ENCODE peak calls at places on chromosomes 16 and 17, in ten cellular contexts. C is activated CD4-positive, alpha-beta T cell treated with anti-CD3 and anti-CD28 coated beads for 24 hours; U is kidney glomerular epithelial cell; Z is stimulated activated CD4-positive, alpha-beta T cell treated with anti-CD3 and anti-CD28 coated beads, Interleukin-1b, Interleukin-23, amount 100 ng/mL, for 48 hours; G is MG63; F is HS-5; E is GOT3; H is mucosa of gallbladder; X is EL; B is stimulated activated effector memory CD8-positive, alpha-beta T cell treated with anti-CD3 and anti-CD28 coated beads, Interleukin-12 subunit alpha, Interleukin-12 subunit beta, amount 100 ng/mL, for 72 hours. S is an unnamed sample.
A peak's percentile ranks its signal among the peaks of the same experiment; 100 is the strongest.

GRCh38 chr17:80826955-80827645 is 164.5 kb upstream of the CHMP6 start:
- DNase-seq in G (peak; percentile 98), U (peak; percentile 2), F (peak; percentile 92), Z (peak; percentile 46), B (no peak), X (peak; percentile 98), E (peak; percentile 60), H (peak; percentile 44), C (no peak), S (peak; percentile 97)

GRCh38 chr16:21704733-21705132 is 41.0 kb downstream of the OTOA start:
- DNase-seq in C (no peak), F (no peak), X (no peak), U (no peak), E (no peak), Z (no peak), H (no peak), G (no peak), B (no peak), S (no peak)

GRCh38 chr16:22192261-22193133 is 13.6 kb upstream of the EEF2K start:
- DNase-seq in U (no peak), B (peak; percentile 87), C (peak; percentile 63), Z (peak; percentile 82), G (peak; percentile 90), H (peak; percentile 86), E (no peak), F (peak; percentile 58), X (peak; percentile 87), S (no peak)

GRCh38 chr17:2867441-2868424 is 71.5 kb downstream of the RAP1GAP2 start:
- DNase-seq in H (no peak), E (peak; percentile 15), C (no peak), G (peak; percentile 93), U (no peak), F (peak; percentile 87), X (peak; percentile 88), Z (no peak), B (no peak), S (no peak)

GRCh38 chr16:10172848-10173655 is 9.2 kb downstream of the GRIN2A start:
- DNase-seq in G (peak; percentile 67), F (no peak), C (no peak), U (peak; percentile 0), B (no peak), H (no peak), Z (no peak), X (peak; percentile 97), E (no peak), S (peak; percentile 37)

GRCh38 chr17:31256936-31257335 is 40.1 kb downstream of the OMG start:
- DNase-seq in C (no peak), H (no peak), Z (no peak), F (no peak), U (no peak), E (no peak), B (no peak), X (no peak), G (no peak), S (no peak)

GRCh38 chr17:1275962-1276736 is 3.3 kb upstream of the TRARG1 start:
- DNase-seq in U (peak; percentile 27), F (no peak), C (peak; percentile 59), B (peak; percentile 87), Z (peak; percentile 62), H (peak; percentile 62), X (peak; percentile 58), G (peak; percentile 39), E (no peak), S (peak; percentile 74)

GRCh38 chr16:67247698-67248400 is 568 bp upstream of the FHOD1 start:
- DNase-seq in C (no peak), G (no peak), Z (no peak), B (no peak), E (no peak), H (no peak), F (no peak), U (no peak), X (peak; percentile 44), S (no peak)

GRCh38 chr17:33457477-33457876 is 164.4 kb upstream of the ASIC2 start:
- DNase-seq in G (no peak), H (no peak), X (no peak), C (no peak), U (no peak), B (no peak), F (no peak), E (no peak), Z (no peak), S (no peak)

GRCh38 chr17:48139948-48140347 is 32.4 kb downstream of the SNX11 start:
- DNase-seq in F (no peak), C (no peak), E (no peak), U (no peak), Z (no peak), X (no peak), G (no peak), B (no peak), H (no peak), S (no peak)

GRCh38 chr17:82687375-82687861 is 11.1 kb downstream of the RAB40B start:
- DNase-seq in X (no peak), H (no peak), G (no peak), Z (no peak), E (no peak), F (no peak), B (no peak), U (peak; percentile 74), C (no peak), S (no peak)

GRCh38 chr16:27154573-27155521 is 48.5 kb upstream of the KDM8 start:
- DNase-seq in U (peak; percentile 15), E (no peak), G (peak; percentile 23), X (peak; percentile 25), H (peak; percentile 53), B (peak; percentile 84), F (no peak), Z (peak; percentile 67), C (peak; percentile 68), S (peak; percentile 36)

GRCh38 chr17:75371981-75372380 is 33.5 kb downstream of the GRB2 start:
- DNase-seq in F (no peak), G (no peak), U (no peak), E (no peak), H (no peak), X (no peak), C (no peak), B (peak; percentile 60), Z (no peak), S (no peak)

GRCh38 chr17:45128331-45128730 is 4.0 kb downstream of the PLCD3 start:
- DNase-seq in G (no peak), B (no peak), E (no peak), Z (no peak), U (no peak), X (no peak), F (no peak), H (no peak), C (no peak), S (no peak)

GRCh38 chr16:49452568-49452967 is 79.0 kb downstream of the C16orf78 start:
- DNase-seq in E (no peak), G (no peak), H (no peak), U (no peak), X (no peak), B (no peak), F (no peak), Z (no peak), C (no peak), S (no peak)

GRCh38 chr16:65154321-65154720 is 32.5 kb upstream of the CDH11 start:
- DNase-seq in E (no peak), Z (no peak), B (no peak), X (peak; percentile 13), C (no peak), H (no peak), F (no peak), G (no peak), U (peak; percentile 71), S (no peak)

GRCh38 chr17:61410100-61410551 is 10.5 kb downstream of the TBX2 start:
- DNase-seq in Z (no peak), X (no peak), E (no peak), U (no peak), C (no peak), H (no peak), G (no peak), F (no peak), B (no peak), S (no peak)

GRCh38 chr17:67007266-67007665 is 37.1 kb upstream of the CACNG1 start:
- DNase-seq in Z (no peak), E (no peak), B (no peak), F (no peak), X (no peak), H (no peak), U (no peak), G (no peak), C (no peak), S (no peak)

GRCh38 chr16:53515259-53515658 is 12.2 kb upstream of the AKTIP start:
- DNase-seq in F (no peak), B (no peak), G (no peak), C (no peak), H (no peak), Z (no peak), U (no peak), E (no peak), X (peak; percentile 32), S (no peak)

GRCh38 chr17:67246648-67247415 is 1.8 kb upstream of the HELZ start:
- DNase-seq in E (no peak), C (no peak), Z (peak; percentile 14), H (peak; percentile 79), G (no peak), U (peak; percentile 78), F (no peak), X (peak; percentile 58), B (peak; percentile 74), S (peak; percentile 91)